ENCODE peak calls at places on chromosomes 5 and 9, in seven cellular contexts. R, Z, W, J, Q, I and H are unnamed samples. For H3K27me3, the result is how much of the 10 kb centered on the place peaks cover.

GRCh38 chr5:79237735-79238560 is 2.0 kb downstream of the JMY start:
- DNase-seq in R (no peak), Z (no peak), W (no peak), J (peak), Q (no peak), I (no peak), H (no peak)

GRCh38 chr9:21634951-21635350 is 152.8 kb upstream of the IFNE start:
- DNase-seq in R (no peak), Z (no peak), W (no peak), J (no peak), Q (no peak), I (no peak), H (no peak)

GRCh38 chr9:130846487-130847305 is 11.6 kb downstream of the ABL1 start:
- DNase-seq in R (no peak), Z (no peak), W (no peak), J (peak), Q (no peak), I (no peak), H (no peak)

GRCh38 chr5:157689942-157690689 is 18.8 kb downstream of the C5orf52 start:
- DNase-seq in R (no peak), Z (no peak), W (peak), J (no peak), Q (no peak), I (no peak), H (peak)

GRCh38 chr9:68897557-68898145 is 116.3 kb downstream of the PRKACG start:
- DNase-seq in R (peak), Z (no peak), W (no peak), J (no peak), Q (no peak), I (no peak), H (no peak)

GRCh38 chr5:171840066-171840465 is 54.4 kb downstream of the SMIM23 start:
- DNase-seq in R (no peak), Z (no peak), W (no peak), J (no peak), Q (no peak), I (no peak), H (no peak)

GRCh38 chr5:132836852-132837251 is 6.4 kb upstream of the SHROOM1 start:
- DNase-seq in R (no peak), Z (no peak), W (no peak), J (no peak), Q (no peak), I (no peak), H (no peak)

GRCh38 chr5:122356868-122357267 is 44.8 kb downstream of the SNCAIP start:
- DNase-seq in R (no peak), Z (no peak), W (no peak), J (no peak), Q (no peak), I (no peak), H (no peak)

GRCh38 chr9:114914139-114914538 is 16.3 kb downstream of the TNFSF8 start:
- DNase-seq in R (no peak), Z (no peak), W (no peak), J (no peak), Q (no peak), I (no peak), H (no peak)

GRCh38 chr5:81534481-81534840 is 140.5 kb upstream of the ACOT12 start:
- DNase-seq in R (no peak), Z (no peak), W (no peak), J (peak), Q (no peak), I (no peak), H (no peak)

GRCh38 chr9:35286381-35286780 is 124.6 kb downstream of the UNC13B start:
- DNase-seq in R (no peak), Z (no peak), W (no peak), J (no peak), Q (no peak), I (no peak), H (no peak)

GRCh38 chr9:127714916-127715442 is 484 bp downstream of the PTRH1 start:
- DNase-seq in R (no peak), Z (no peak), W (no peak), J (no peak), Q (no peak), I (no peak), H (peak)

GRCh38 chr5:44565872-44566271 is 176.7 kb upstream of the FGF10 start:
- DNase-seq in R (no peak), Z (no peak), W (no peak), J (peak), Q (no peak), I (no peak), H (no peak)

GRCh38 chr5:128259530-128260145 is 176.1 kb downstream of the SLC12A2 start:
- DNase-seq in R (peak), Z (no peak), W (no peak), J (no peak), Q (no peak), I (no peak), H (no peak)

GRCh38 chr5:124662261-124662781 is 84.1 kb downstream of the ZNF608 start:
- DNase-seq in R (no peak), Z (no peak), W (no peak), J (no peak), Q (peak), I (no peak), H (no peak)

GRCh38 chr5:113047234-113047633 is 70.6 kb downstream of the DCP2 start:
- DNase-seq in R (no peak), Z (no peak), W (no peak), J (no peak), Q (no peak), I (no peak), H (no peak)

GRCh38 chr5:40171971-40172370 is 507.7 kb upstream of the PTGER4 start:
- DNase-seq in R (no peak), Z (no peak), W (no peak), J (peak), Q (no peak), I (no peak), H (no peak)

GRCh38 chr9:97831843-97832636 is 21.0 kb upstream of the FOXE1 start:
- DNase-seq in R (no peak), Z (no peak), W (no peak), J (no peak), Q (no peak), I (no peak), H (no peak)

GRCh38 chr9:6938873-6939272 is 181.1 kb downstream of the KDM4C start:
- DNase-seq in R (no peak), Z (no peak), W (no peak), J (no peak), Q (no peak), I (no peak), H (no peak)

GRCh38 chr9:136563646-136564321 is 17.9 kb upstream of the NOTCH1 start:
- DNase-seq in R (no peak), Z (no peak), W (no peak), J (no peak), Q (no peak), I (no peak), H (peak)

GRCh38 chr5:141849371-141850182 is 28.6 kb downstream of the PCDH1 start:
- DNase-seq in R (peak), Z (no peak), W (peak), J (peak), Q (peak), I (peak), H (peak)

GRCh38 chr5:157506066-157506590 is 46.1 kb downstream of the NIPAL4 start:
- DNase-seq in R (no peak), Z (no peak), W (no peak), J (peak), Q (no peak), I (no peak), H (no peak)

DNA sequence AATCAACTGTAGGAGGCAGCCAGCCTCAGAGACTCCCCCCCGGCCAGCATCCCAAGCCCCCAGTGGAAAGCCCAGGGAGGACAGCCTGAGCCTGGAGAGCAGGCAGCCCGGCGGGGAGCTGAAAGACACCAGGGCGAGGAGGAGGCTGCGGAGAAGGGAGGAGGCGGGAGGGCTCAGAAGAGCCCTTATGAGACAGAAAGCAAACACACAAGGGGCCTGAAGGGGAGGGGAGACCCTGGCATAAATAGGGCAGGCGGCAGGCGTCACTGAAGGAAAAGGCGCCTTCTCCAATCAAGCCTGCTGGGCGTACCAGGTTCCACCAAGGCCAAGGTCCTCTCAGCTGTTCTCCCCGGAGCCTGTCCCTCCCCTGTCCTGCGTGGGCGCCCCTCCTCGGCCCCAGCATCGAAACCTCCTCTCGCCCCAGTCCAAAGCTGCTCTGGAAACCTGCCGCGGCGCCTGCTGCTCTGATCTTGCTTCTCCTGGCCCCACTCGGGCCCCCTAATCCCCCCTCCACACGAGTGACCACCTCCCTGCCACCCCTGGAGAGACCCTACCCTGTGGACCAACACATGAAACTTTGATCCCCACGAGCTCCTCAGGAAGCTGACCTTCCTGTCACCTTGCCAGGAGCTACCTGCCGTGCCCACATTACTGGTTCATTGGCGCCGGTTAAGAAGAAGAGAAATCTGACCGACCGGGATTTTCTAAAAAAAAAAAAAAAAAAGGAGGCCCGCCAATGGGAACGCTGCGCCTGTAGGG is 1.2 kb downstream of the SLC9A3 start:
- DNase-seq in R (no peak), Z (no peak), W (no peak), J (no peak), Q (peak), I (no peak), H (no peak)
- H3K27me3 ChIP-seq in R (half or more), Z (half or more), W (half or more), J (half or more), Q (half or more), I (under half), H (half or more)

GRCh38 chr9:134653259-134654009 is 11.8 kb downstream of the COL5A1 start:
- DNase-seq in R (peak), Z (no peak), W (no peak), J (no peak), Q (no peak), I (no peak), H (no peak)
- H3K27me3 ChIP-seq in R (under half), Z (under half), W (under half), J (under half), Q (under half), I (under half), H (under half)

GRCh38 chr9:110186254-110186653 is 21.7 kb downstream of the C9orf152 start:
- DNase-seq in R (no peak), Z (no peak), W (no peak), J (no peak), Q (no peak), I (no peak), H (no peak)
- H3K27me3 ChIP-seq in R (under half), Z (under half), W (under half), J (under half), Q (half or more), I (under half), H (under half)

GRCh38 chr5:73382412-73382795 is 66.2 kb downstream of the FOXD1 start:
- DNase-seq in R (no peak), Z (no peak), W (peak), J (no peak), Q (no peak), I (no peak), H (no peak)
- H3K27me3 ChIP-seq in R (half or more), Z (under half), W (under half), J (under half), Q (under half), I (under half), H (under half)

DNA sequence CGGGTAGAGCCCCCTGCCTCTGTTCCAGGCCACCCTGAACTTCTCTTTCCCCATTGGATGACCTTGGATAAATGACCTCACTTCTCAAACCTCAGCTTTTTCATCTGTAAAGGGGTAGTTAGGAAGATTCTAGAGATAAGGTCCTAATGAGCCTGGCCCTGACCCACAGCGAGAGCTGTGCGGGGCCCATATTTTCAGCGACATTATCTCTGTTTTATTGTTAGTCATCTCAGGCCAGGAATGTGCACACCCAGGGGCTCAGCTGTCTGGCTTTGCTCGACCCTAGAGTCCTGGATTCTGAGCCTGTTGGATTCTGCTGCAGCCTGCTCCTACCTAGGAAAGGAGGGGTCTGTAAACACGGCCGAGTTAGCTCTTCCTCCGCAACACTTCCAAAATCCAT is 81.2 kb upstream of the LMX1B start:
- DNase-seq in R (no peak), Z (no peak), W (no peak), J (no peak), Q (no peak), I (no peak), H (no peak)
- H3K27me3 ChIP-seq in R (under half), Z (under half), W (under half), J (under half), Q (under half), I (under half), H (under half)

GRCh38 chr5:1665803-1666202 is 133.8 kb downstream of the MRPL36 start:
- DNase-seq in R (no peak), Z (no peak), W (no peak), J (no peak), Q (no peak), I (no peak), H (no peak)
- H3K27me3 ChIP-seq in R (under half), Z (under half), W (under half), J (under half), Q (under half), I (under half), H (under half)

GRCh38 chr5:146584750-146585149 is 68.8 kb upstream of the GPR151 start:
- DNase-seq in R (no peak), Z (no peak), W (no peak), J (no peak), Q (no peak), I (no peak), H (no peak)

GRCh38 chr5:146592342-146592741 is 76.4 kb upstream of the GPR151 start:
- DNase-seq in R (no peak), Z (no peak), W (no peak), J (no peak), Q (no peak), I (no peak), H (no peak)

GRCh38 chr5:146588331-146588730 is 72.3 kb upstream of the GPR151 start:
- DNase-seq in R (no peak), Z (no peak), W (no peak), J (no peak), Q (no peak), I (no peak), H (no peak)

GRCh38 chr5:146586752-146587151 is 70.8 kb upstream of the GPR151 start:
- DNase-seq in R (no peak), Z (no peak), W (no peak), J (no peak), Q (no peak), I (no peak), H (no peak)

GRCh38 chr5:146588806-146589355 is 72.9 kb upstream of the GPR151 start:
- DNase-seq in R (no peak), Z (no peak), W (no peak), J (no peak), Q (no peak), I (no peak), H (no peak)
- H3K27me3 ChIP-seq in R (under half), Z (under half), W (under half), J (under half), Q (under half), I (under half), H (under half)

DNA sequence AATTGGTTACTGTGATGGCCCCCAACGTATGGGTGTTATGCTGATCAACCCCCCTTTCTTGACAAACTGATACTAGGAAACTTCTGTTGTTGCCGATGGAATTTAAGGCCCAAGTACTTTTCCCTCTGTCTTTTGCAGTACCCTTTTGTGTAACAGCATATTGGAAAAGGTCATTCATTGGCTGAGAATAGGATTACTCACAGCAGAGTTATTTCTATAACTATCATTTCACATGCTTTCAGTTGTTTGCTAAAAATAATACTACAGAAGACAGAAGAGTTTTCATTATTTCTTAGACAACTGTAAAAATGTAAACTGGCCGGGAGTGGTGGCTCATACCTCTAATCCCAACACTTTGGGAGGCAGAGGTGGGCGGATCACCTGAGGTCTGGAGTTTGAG is 329.5 kb downstream of the KIAA0825 start:
- DNase-seq in R (no peak), Z (no peak), W (no peak), J (peak), Q (no peak), I (no peak), H (no peak)
- H3K27me3 ChIP-seq in R (under half), Z (under half), W (under half), J (under half), Q (under half), I (under half), H (under half)